ENCODE peak calls at places on chromosomes 7 and 10, in six cellular contexts. I is AG09319, D is sciatic nerve, W is HCEC 1CT, F is NCI-H1694 treated with DMSO at 0.1 percent for 48 hours, U is RCC 7860. G is an unnamed sample.

GRCh38 chr7:46170792-46171191 is 249.7 kb upstream of the IGFBP3 start:
- DNase-seq in I (no peak), D (no peak), W (no peak), F (no peak), U (no peak), G (no peak)

GRCh38 chr10:72263613-72264241 is 10.0 kb upstream of the DDIT4 start:
- DNase-seq in I (no peak), D (no peak), W (no peak), F (no peak), U (peak; percentile 27), G (no peak)

GRCh38 chr7:711093-711966 is 15.2 kb upstream of the DNAAF5 start:
- DNase-seq in I (no peak), D (peak; percentile 53), W (no peak), F (no peak), U (no peak), G (no peak)

GRCh38 chr10:110274629-110275028 is 30.1 kb downstream of the SMNDC1 start:
- DNase-seq in I (no peak), D (no peak), W (no peak), F (no peak), U (no peak), G (no peak)

GRCh38 chr10:74328388-74328787 is 177.4 kb downstream of the ADK start:
- DNase-seq in I (no peak), D (no peak), W (no peak), F (no peak), U (no peak), G (no peak)

GRCh38 chr10:130021373-130021950 is 57.4 kb upstream of the EBF3 start:
- DNase-seq in I (peak; percentile 73), D (no peak), W (peak; percentile 36), F (no peak), U (peak; percentile 61), G (peak; percentile 0)

GRCh38 chr7:732094-732541 is 5.0 kb upstream of the PRKAR1B start:
- DNase-seq in I (no peak), D (peak; percentile 38), W (no peak), F (peak; percentile 93), U (peak; percentile 72), G (peak; percentile 47)

GRCh38 chr7:28112467-28112866 is 68.1 kb downstream of the JAZF1 start:
- DNase-seq in I (no peak), D (no peak), W (no peak), F (no peak), U (no peak), G (no peak)

GRCh38 chr10:4333474-4333894 is 492.5 kb upstream of the AKR1E2 start:
- DNase-seq in I (no peak), D (no peak), W (no peak), F (no peak), U (no peak), G (no peak)

GRCh38 chr10:118278649-118279048 is 63.5 kb downstream of the FAM204A start:
- DNase-seq in I (no peak), D (no peak), W (no peak), F (no peak), U (no peak), G (no peak)

GRCh38 chr10:17599089-17599488 is 18.1 kb downstream of the HACD1 start:
- DNase-seq in I (no peak), D (no peak), W (peak; percentile 45), F (no peak), U (no peak), G (no peak)

GRCh38 chr7:82183633-82184032 is 259.9 kb downstream of the CACNA2D1 start:
- DNase-seq in I (no peak), D (no peak), W (peak; percentile 87), F (no peak), U (peak; percentile 71), G (no peak)

GRCh38 chr7:47702096-47702495 is 120.2 kb upstream of the TNS3 start:
- DNase-seq in I (no peak), D (no peak), W (no peak), F (no peak), U (no peak), G (no peak)

GRCh38 chr10:130453036-130453720 is 317.0 kb downstream of the GLRX3 start:
- DNase-seq in I (no peak), D (no peak), W (no peak), F (no peak), U (no peak), G (no peak)

GRCh38 chr7:157825325-157825724 is 488.5 kb downstream of the DNAJB6 start:
- DNase-seq in I (no peak), D (no peak), W (no peak), F (no peak), U (no peak), G (no peak)

GRCh38 chr7:128037880-128038619 is 6.8 kb upstream of the LRRC4 start:
- DNase-seq in I (no peak), D (no peak), W (no peak), F (no peak), U (no peak), G (no peak)

GRCh38 chr10:42638821-42639270 is 476 bp upstream of the ZNF33B start:
- DNase-seq in I (no peak), D (no peak), W (no peak), F (no peak), U (no peak), G (no peak)

GRCh38 chr10:102452672-102453340 is 1.5 kb upstream of the C10orf95 start:
- DNase-seq in I (no peak), D (no peak), W (peak; percentile 83), F (no peak), U (peak; percentile 73), G (no peak)

GRCh38 chr7:75072978-75073282 is 672 bp downstream of the RCC1L start:
- DNase-seq in I (no peak), D (no peak), W (no peak), F (no peak), U (peak; percentile 21), G (peak; percentile 27)

GRCh38 chr7:108358553-108358952 is 97.7 kb downstream of the NRCAM start:
- DNase-seq in I (peak; percentile 62), D (no peak), W (peak; percentile 38), F (peak; percentile 71), U (peak; percentile 41), G (no peak)

GRCh38 chr10:22641743-22642142 is 72.6 kb downstream of the PIP4K2A start:
- DNase-seq in I (no peak), D (no peak), W (no peak), F (no peak), U (no peak), G (no peak)

GRCh38 chr10:36759111-36759805 is 366.1 kb upstream of the ANKRD30A start:
- DNase-seq in I (peak; percentile 56), D (no peak), W (peak; percentile 95), F (no peak), U (no peak), G (no peak)

GRCh38 chr7:86939197-86939814 is 120.1 kb downstream of the ELAPOR2 start:
- DNase-seq in I (peak; percentile 22), D (no peak), W (peak; percentile 40), F (peak; percentile 73), U (peak; percentile 42), G (peak; percentile 55)

GRCh38 chr7:45937301-45937700 is 16.2 kb upstream of the IGFBP3 start:
- DNase-seq in I (no peak), D (no peak), W (no peak), F (no peak), U (no peak), G (no peak)

GRCh38 chr7:90626011-90626410 is 29.9 kb downstream of the CDK14 start:
- DNase-seq in I (no peak), D (no peak), W (peak; percentile 85), F (no peak), U (no peak), G (no peak)

GRCh38 chr7:30923774-30924413 is 12.2 kb downstream of the AQP1 start:
- DNase-seq in I (no peak), D (peak; percentile 49), W (no peak), F (no peak), U (no peak), G (no peak)

GRCh38 chr10:91286572-91286971 is 66.1 kb downstream of the PCGF5 start:
- DNase-seq in I (no peak), D (no peak), W (no peak), F (no peak), U (no peak), G (no peak)

GRCh38 chr10:121900443-121901174 is 27.2 kb downstream of the ATE1 start:
- DNase-seq in I (peak; percentile 30), D (no peak), W (peak; percentile 60), F (peak; percentile 19), U (peak; percentile 43), G (no peak)

GRCh38 chr7:83820641-83821040 is 171.7 kb upstream of the SEMA3E start:
- DNase-seq in I (no peak), D (no peak), W (no peak), F (no peak), U (no peak), G (no peak)

GRCh38 chr7:30613366-30614325 is 19.0 kb downstream of the GARS1 start:
- DNase-seq in I (no peak), D (no peak), W (peak; percentile 11), F (no peak), U (peak; percentile 13), G (no peak)

GRCh38 chr10:52652431-52653220 is 120.0 kb downstream of the MBL2 start:
- DNase-seq in I (no peak), D (no peak), W (no peak), F (no peak), U (no peak), G (no peak)

GRCh38 chr10:123156091-123156490 is 1.9 kb downstream of the BUB3 start:
- DNase-seq in I (no peak), D (no peak), W (peak; percentile 67), F (no peak), U (peak; percentile 18), G (no peak)

GRCh38 chr7:148527717-148528168 is 62.8 kb upstream of the C7orf33 start:
- DNase-seq in I (no peak), D (peak; percentile 79), W (peak; percentile 72), F (peak; percentile 67), U (peak; percentile 55), G (peak; percentile 89)

GRCh38 chr10:121313119-121313858 is 285.0 kb downstream of the FGFR2 start:
- DNase-seq in I (no peak), D (no peak), W (no peak), F (no peak), U (no peak), G (no peak)

GRCh38 chr7:54788664-54789063 is 29.7 kb upstream of the SEC61G start:
- DNase-seq in I (peak; percentile 70), D (no peak), W (peak; percentile 82), F (peak; percentile 81), U (peak; percentile 91), G (peak; percentile 89)

G was measured in NCI-H524.